ENCODE peak calls at places on chromosome 2, in five cellular contexts. E, T, H, P and N are unnamed samples.

GRCh38 chr2:104702026-104702425 is 151.9 kb upstream of the POU3F3 start:
- DNase-seq in H (no peak), E (no peak), T (no peak), P (no peak), N (peak)

GRCh38 chr2:54809814-54810213 is 86.4 kb downstream of the EML6 start:
- DNase-seq in E (no peak), T (no peak), P (no peak), H (no peak), N (no peak)

GRCh38 chr2:237492137-237492890 is 5.3 kb downstream of the MLPH start:
- DNase-seq in E (no peak), H (no peak), T (peak), P (no peak), N (no peak)

GRCh38 chr2:235343869-235344268 is 150.0 kb upstream of the AGAP1 start:
- DNase-seq in H (no peak), T (no peak), E (no peak), P (no peak), N (no peak)

GRCh38 chr2:223536546-223536945 is 65.6 kb downstream of the SCG2 start:
- DNase-seq in H (no peak), T (no peak), P (no peak), E (no peak), N (no peak)

GRCh38 chr2:172086349-172087190 is 1.3 kb downstream of the DLX1 start:
- DNase-seq in E (peak), H (peak), T (no peak), P (peak), N (peak)

GRCh38 chr2:124566518-124566970 is 541.5 kb downstream of the CNTNAP5 start:
- DNase-seq in E (no peak), P (no peak), T (no peak), H (peak), N (no peak)

GRCh38 chr2:232405943-232406510 is 617 bp upstream of the ALPG start:
- DNase-seq in H (no peak), T (peak), P (no peak), E (no peak), N (no peak)

GRCh38 chr2:70132244-70133126 is 45.2 kb downstream of the PCBP1 start:
- DNase-seq in P (peak), T (no peak), H (peak), E (no peak), N (no peak)

GRCh38 chr2:162258169-162258568 is 14.9 kb upstream of the FAP start:
- DNase-seq in T (no peak), H (no peak), P (no peak), E (no peak), N (no peak)

GRCh38 chr2:11446733-11447248 is 19.2 kb downstream of the E2F6 start:
- DNase-seq in T (no peak), H (peak), E (peak), P (peak), N (no peak)

DNA sequence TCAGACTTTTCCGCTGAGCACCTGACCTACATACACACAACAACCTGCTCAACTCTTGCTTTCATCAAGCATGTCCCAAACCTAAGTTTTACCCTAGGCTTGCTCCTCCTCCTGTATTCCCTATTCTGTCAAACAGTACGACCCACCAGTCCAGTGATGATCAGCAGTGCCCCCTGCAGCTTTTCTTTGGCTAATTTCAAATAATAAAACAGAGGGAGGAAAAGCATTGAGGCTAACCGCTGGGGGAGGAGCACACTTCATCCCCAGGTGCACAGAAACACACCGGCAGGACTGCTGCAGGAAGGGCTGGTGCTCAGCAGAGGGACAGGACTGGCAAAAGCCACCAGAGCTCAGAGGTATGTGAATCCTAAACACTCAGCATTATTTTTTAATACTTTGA is 21.2 kb downstream of the E2F6 start:
- DNase-seq in T (no peak), H (no peak), E (no peak), P (no peak), N (no peak)
- TF ChIP-seq CTCF in T (no peak), H (no peak), E (no peak), P (no peak), N (no peak)

GRCh38 chr2:193963472-193964119 is 1693.4 kb upstream of the SLC39A10 start:
- DNase-seq in P (no peak), H (no peak), T (no peak), E (peak), N (no peak)
- TF ChIP-seq CTCF in P (no peak), H (no peak), T (peak), E (peak), N (peak)

GRCh38 chr2:40445467-40445866 is 6.4 kb downstream of the SLC8A1 start:
- DNase-seq in H (no peak), E (no peak), P (no peak), T (no peak), N (no peak)

GRCh38 chr2:40450066-40450841 is 1.6 kb downstream of the SLC8A1 start:
- DNase-seq in E (no peak), H (no peak), T (no peak), P (no peak), N (no peak)

GRCh38 chr2:40451926-40452605 is at the start of gene SLC8A1:
- DNase-seq in T (peak), E (peak), H (no peak), P (no peak), N (no peak)

GRCh38 chr2:40448476-40449079 is 3.3 kb downstream of the SLC8A1 start:
- DNase-seq in P (no peak), T (no peak), H (no peak), E (no peak), N (no peak)
- TF ChIP-seq CTCF in P (peak), T (peak), H (no peak), E (peak), N (peak)

DNA sequence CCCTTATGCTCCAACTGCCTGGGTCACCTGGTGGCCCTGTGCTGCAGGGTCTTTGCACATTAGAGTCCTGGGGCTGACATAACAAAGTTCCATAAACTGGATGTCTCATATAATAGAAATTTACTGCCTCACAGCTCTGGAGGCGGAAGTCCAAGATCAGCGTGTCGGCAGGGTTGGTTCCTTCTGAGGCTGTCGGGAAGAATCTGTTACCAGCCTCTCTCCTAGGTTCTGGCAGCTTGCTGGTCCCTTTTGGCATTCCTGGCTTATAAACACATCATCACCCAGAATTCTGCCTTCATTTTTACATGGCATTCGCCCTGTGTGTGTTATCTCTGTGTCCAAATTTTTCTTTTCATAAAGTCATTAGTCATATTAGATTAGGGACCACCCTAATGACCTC is 170.5 kb downstream of the NDUFA10 start:
- DNase-seq in E (no peak), P (no peak), H (peak), T (no peak), N (no peak)
- TF ChIP-seq CTCF in E (no peak), P (no peak), H (no peak), T (no peak), N (no peak)

GRCh38 chr2:147760984-147761383 is 83.8 kb upstream of the ACVR2A start:
- DNase-seq in T (no peak), H (no peak), E (no peak), P (no peak), N (no peak)

GRCh38 chr2:147763861-147764260 is 81.0 kb upstream of the ACVR2A start:
- DNase-seq in H (no peak), P (no peak), T (no peak), E (no peak), N (no peak)
- TF ChIP-seq CTCF in H (no peak), P (no peak), T (no peak), E (no peak), N (no peak)

DNA sequence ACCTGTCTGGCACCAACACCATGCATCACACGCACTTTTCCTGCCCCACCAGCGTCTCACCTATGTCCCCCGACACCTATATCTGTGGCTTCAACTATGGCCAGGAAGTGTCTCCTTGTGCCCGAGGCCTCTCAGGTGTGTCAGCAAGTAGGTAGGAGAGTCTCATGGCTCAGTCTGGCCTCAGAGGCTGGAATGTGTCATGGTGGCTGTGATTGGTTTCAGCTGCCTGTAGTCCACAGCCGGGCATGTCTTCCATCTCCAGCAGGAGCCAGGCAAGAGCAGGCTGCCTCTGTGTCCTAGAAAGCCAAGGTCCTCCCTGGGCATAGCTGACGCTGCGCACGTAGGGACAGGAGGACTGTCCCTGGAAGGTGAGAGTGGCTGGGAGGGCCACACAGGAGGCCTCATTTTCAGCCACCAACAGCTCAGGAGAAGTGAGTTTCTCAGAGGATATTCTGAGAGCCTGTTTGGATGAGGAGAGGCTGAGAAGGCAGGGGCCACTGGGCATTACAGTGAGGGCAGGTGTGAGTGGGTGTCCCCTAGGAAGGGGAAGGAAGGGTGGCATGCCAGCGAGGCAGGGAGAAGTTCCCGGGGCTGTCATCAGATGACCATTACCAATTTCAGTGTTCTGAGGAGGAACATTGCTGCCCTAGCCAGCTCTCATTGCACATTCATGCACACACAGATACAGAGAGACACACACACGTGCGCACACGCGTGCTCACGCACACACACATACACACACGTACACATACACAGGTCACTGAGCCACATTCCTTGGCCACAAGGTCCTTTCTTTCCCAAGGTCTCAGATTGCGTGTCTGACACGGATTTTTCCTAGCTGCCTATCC is 47.1 kb downstream of the SDC1 start:
- DNase-seq in H (no peak), E (no peak), P (no peak), T (no peak), N (no peak)
- TF ChIP-seq CTCF in H (no peak), E (no peak), P (no peak), T (peak), N (no peak)

GRCh38 chr2:27407798-27408491 is 1.4 kb downstream of the PPM1G start:
- DNase-seq in T (no peak), P (peak), H (peak), E (peak), N (no peak)
- TF ChIP-seq CTCF in T (peak), P (peak), H (peak), E (peak), N (peak)

GRCh38 chr2:174052639-174052976 is 87.4 kb upstream of the SP3 start:
- DNase-seq in T (no peak), P (no peak), H (no peak), E (no peak), N (no peak)

GRCh38 chr2:174051741-174052638 is 86.8 kb upstream of the SP3 start:
- DNase-seq in T (no peak), P (no peak), H (peak), E (no peak), N (no peak)

GRCh38 chr2:174051039-174051438 is 85.9 kb upstream of the SP3 start:
- DNase-seq in T (no peak), H (no peak), E (no peak), P (no peak), N (no peak)

GRCh38 chr2:174053784-174054183 is 88.6 kb upstream of the SP3 start:
- DNase-seq in P (no peak), T (no peak), H (no peak), E (no peak), N (no peak)

DNA sequence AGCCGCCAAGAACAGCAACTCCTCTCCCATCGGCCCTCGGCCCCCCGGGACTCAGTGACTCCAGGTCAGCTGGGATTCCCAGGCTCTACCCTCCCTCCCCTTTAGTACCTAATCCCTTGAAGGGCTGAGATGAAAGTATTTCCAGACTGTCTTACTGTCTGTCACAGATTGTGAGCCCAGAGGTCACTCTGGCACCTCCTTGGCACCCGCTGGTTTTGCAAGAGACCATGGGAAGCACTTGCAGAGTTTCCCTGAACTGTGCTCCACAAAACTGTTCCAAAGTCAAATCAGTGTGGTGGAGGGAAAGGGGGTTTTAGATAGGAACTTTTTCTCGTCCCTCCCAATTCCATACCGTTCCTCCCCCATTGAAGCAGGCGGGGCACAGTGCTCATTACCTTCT is 88.1 kb upstream of the SP3 start:
- DNase-seq in P (no peak), T (no peak), H (no peak), E (no peak), N (no peak)
- TF ChIP-seq CTCF in P (no peak), T (no peak), H (no peak), E (no peak), N (no peak)

DNA sequence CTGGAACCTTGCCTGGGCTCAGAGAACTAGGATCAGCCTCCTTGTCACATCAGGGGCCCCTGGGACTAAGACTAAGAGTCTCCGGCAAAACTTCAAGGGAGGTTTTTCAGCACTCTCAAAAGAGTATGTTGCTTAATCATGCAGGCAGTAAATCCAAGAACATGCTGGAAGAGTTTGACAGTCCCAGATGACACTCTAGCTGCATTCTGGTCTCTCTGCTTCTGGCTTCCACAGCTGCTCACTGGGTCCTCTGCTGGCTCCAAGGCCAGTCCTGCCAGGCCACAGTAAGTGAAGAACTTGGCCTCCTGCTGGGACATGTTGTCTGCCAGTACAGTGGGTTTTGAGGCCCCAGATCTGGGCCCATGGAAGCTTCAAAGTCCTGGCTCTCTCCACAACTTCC is 45.2 kb upstream of the IL1RL1 start:
- DNase-seq in H (no peak), P (no peak), T (no peak), E (no peak), N (no peak)
- TF ChIP-seq CTCF in H (no peak), P (no peak), T (no peak), E (no peak), N (no peak)

GRCh38 chr2:169397697-169398096 is 35.4 kb upstream of the LRP2 start:
- DNase-seq in H (no peak), P (no peak), E (no peak), T (no peak), N (no peak)
- TF ChIP-seq CTCF in H (no peak), P (no peak), E (peak), T (peak), N (peak)